ENCODE peak calls at places on chromosomes 1 and 21, in five cellular contexts. P is tibial nerve, S is adrenal gland, N is uterus, J is heart left ventricle. I is an unnamed sample.

GRCh38 chr1:18922319-18922726 is 20.0 kb upstream of the ALDH4A1 start:
- DNase-seq in P (peak), S (peak), N (peak), J (peak), I (peak)

GRCh38 chr1:14108356-14109275 is 408.6 kb downstream of the PRDM2 start:
- DNase-seq in P (no peak), S (no peak), N (no peak), J (no peak), I (peak)

GRCh38 chr1:182809414-182809957 is 19.9 kb downstream of the NPL start:
- DNase-seq in P (no peak), S (no peak), N (no peak), J (no peak), I (no peak)

GRCh38 chr1:192506741-192507155 is 68.8 kb upstream of the RGS1 start:
- DNase-seq in P (no peak), S (no peak), N (no peak), J (no peak), I (no peak)

GRCh38 chr1:103109291-103109920 is 1.1 kb upstream of the COL11A1 start:
- DNase-seq in P (no peak), S (no peak), N (no peak), J (no peak), I (no peak)

GRCh38 chr1:229884765-229885164 is 182.3 kb upstream of the GALNT2 start:
- DNase-seq in P (no peak), S (no peak), N (no peak), J (no peak), I (peak)

GRCh38 chr1:13756557-13757315 is 56.7 kb downstream of the PRDM2 start:
- DNase-seq in P (no peak), S (no peak), N (no peak), J (no peak), I (no peak)

GRCh38 chr1:179926494-179927205 is 28.0 kb upstream of the CEP350 start:
- DNase-seq in P (no peak), S (no peak), N (no peak), J (no peak), I (no peak)

GRCh38 chr1:99558539-99558938 is 87.4 kb upstream of the PALMD start:
- DNase-seq in P (no peak), S (no peak), N (no peak), J (no peak), I (no peak)

GRCh38 chr1:91281782-91282181 is 122.9 kb downstream of the HFM1 start:
- DNase-seq in P (no peak), S (no peak), N (no peak), J (no peak), I (no peak)

GRCh38 chr21:32585970-32586369 is 647 bp upstream of the TCP10L start:
- DNase-seq in P (no peak), S (no peak), N (no peak), J (no peak), I (no peak)

GRCh38 chr1:6385673-6386191 is 7.8 kb downstream of the ACOT7 start:
- DNase-seq in P (no peak), S (peak), N (peak), J (no peak), I (no peak)

GRCh38 chr21:46089285-46089684 is 8.6 kb upstream of the COL6A2 start:
- DNase-seq in P (no peak), S (no peak), N (no peak), J (no peak), I (peak)

GRCh38 chr1:209168204-209168603 is 415.3 kb upstream of the CAMK1G start:
- DNase-seq in P (no peak), S (peak), N (no peak), J (no peak), I (no peak)

GRCh38 chr1:4657920-4658585 is 3.6 kb downstream of the AJAP1 start:
- DNase-seq in P (no peak), S (no peak), N (no peak), J (no peak), I (no peak)

GRCh38 chr1:150194381-150195031 is 41.4 kb downstream of the ANP32E start:
- DNase-seq in P (no peak), S (no peak), N (no peak), J (no peak), I (no peak)

GRCh38 chr1:68796888-68797287 is 300.0 kb upstream of the DEPDC1 start:
- DNase-seq in P (no peak), S (no peak), N (no peak), J (no peak), I (no peak)

GRCh38 chr1:163315773-163316374 is 5.9 kb upstream of the NUF2 start:
- DNase-seq in P (peak), S (peak), N (peak), J (no peak), I (no peak)

GRCh38 chr1:12636098-12636950 is 7.6 kb upstream of the AADACL4 start:
- DNase-seq in P (peak), S (peak), N (peak), J (peak), I (no peak)

GRCh38 chr1:10973552-10973951 is 38.9 kb upstream of the TARDBP start:
- DNase-seq in P (peak), S (no peak), N (no peak), J (peak), I (no peak)

DNA sequence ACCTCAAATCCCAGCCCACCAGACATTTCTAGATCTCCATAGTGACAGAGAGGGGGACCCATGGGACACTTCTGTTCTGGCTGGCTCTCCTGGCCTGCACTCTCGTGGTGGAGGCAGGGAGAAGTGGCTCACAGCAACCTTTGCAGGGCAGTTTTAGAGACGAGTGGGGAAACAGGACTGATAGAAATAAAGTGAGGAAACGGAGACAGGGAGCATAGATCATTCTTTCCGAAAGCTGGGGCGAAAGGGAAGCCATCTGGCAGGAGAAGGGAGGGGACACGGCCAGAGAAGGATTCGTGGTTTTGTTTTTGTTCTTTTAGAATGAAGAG is 3.5 kb downstream of the TIE1 start:
- DNase-seq in P (no peak), S (no peak), N (no peak), J (no peak), I (no peak)
- H3K27ac ChIP-seq in P (peak), S (no peak), N (no peak), J (peak), I (no peak)

GRCh38 chr1:177569476-177569875 is 398.7 kb downstream of the BRINP2 start:
- DNase-seq in P (no peak), S (no peak), N (no peak), J (no peak), I (no peak)

GRCh38 chr1:177568702-177569101 is 397.9 kb downstream of the BRINP2 start:
- DNase-seq in P (no peak), S (no peak), N (no peak), J (no peak), I (no peak)

GRCh38 chr1:177571076-177571475 is 398.8 kb downstream of the SEC16B start:
- DNase-seq in P (no peak), S (no peak), N (no peak), J (no peak), I (no peak)

GRCh38 chr1:177566495-177566894 is 395.7 kb downstream of the BRINP2 start:
- DNase-seq in P (no peak), S (no peak), N (no peak), J (no peak), I (no peak)

DNA sequence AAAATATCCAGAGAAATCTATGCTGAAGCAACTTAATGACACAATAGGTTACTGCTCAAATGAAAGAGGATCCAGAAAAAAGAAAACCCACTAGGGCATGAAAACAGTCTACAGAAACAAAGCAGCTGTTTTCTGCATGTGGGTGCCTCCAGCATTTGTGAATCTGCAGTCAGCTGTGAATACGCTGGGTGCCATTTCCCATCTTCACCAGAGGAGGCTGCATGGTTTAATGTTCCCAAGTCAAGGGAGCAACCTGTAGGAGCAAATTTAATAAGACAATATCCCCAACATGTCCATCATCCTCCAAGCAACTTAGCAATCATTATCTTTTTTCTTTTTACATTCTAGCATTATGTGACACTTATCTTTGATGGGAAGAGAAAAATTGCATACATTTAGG is 396.6 kb downstream of the BRINP2 start:
- DNase-seq in P (no peak), S (no peak), N (no peak), J (no peak), I (no peak)
- TF ChIP-seq CTCF in P (no peak), S (no peak), N (no peak), J (no peak), I (no peak)

GRCh38 chr1:30343562-30343961 is 379.8 kb downstream of the MATN1 start:
- DNase-seq in P (no peak), S (no peak), N (no peak), J (no peak), I (no peak)
- TF ChIP-seq POLR2A in P (no peak), S (no peak), N (no peak), J (no peak), I (no peak)

GRCh38 chr1:23345920-23346319 is 1.8 kb upstream of the HNRNPR start:
- DNase-seq in P (no peak), S (no peak), N (no peak), J (no peak), I (no peak)
- H3K27ac ChIP-seq in P (no peak), S (no peak), N (no peak), J (no peak), I (no peak)